ENCODE peak calls at places on chromosomes 11 and 22, in four cellular contexts. K is HCT116, V is left ventricle myocardium inferior, M is RWPE1. L is an unnamed sample.
A peak's percentile ranks its signal among the peaks of the same experiment; 100 is the strongest.

GRCh38 chr11:128208329-128209220 is 378.8 kb downstream of the ETS1 start:
- DNase-seq in M (peak; percentile 77), K (peak; percentile 57), V (no peak), L (peak; percentile 72)

GRCh38 chr11:67247946-67248550 is 18.2 kb upstream of the GRK2 start:
- DNase-seq in M (no peak), K (no peak), V (no peak), L (no peak)

GRCh38 chr11:78432058-78432515 is 14.5 kb upstream of the GAB2 start:
- DNase-seq in K (no peak), V (no peak), M (no peak), L (no peak)

GRCh38 chr11:130002352-130002845 is at the start of gene PRDM10:
- DNase-seq in M (peak; percentile 97), K (peak; percentile 84), V (peak; percentile 93), L (peak; percentile 79)

GRCh38 chr11:73308003-73308962 is at the start of gene ARHGEF17:
- DNase-seq in M (peak; percentile 72), K (peak; percentile 34), V (peak; percentile 78), L (no peak)

GRCh38 chr22:22903355-22903777 is 15.8 kb downstream of the IGLL5 start:
- DNase-seq in V (no peak), K (no peak), M (no peak), L (no peak)

GRCh38 chr11:95674669-95675358 is 114.8 kb downstream of the FAM76B start:
- DNase-seq in M (no peak), V (no peak), K (no peak), L (no peak)

GRCh38 chr11:40722179-40722795 is 737.2 kb downstream of the LRRC4C start:
- DNase-seq in M (peak; percentile 26), V (no peak), K (no peak), L (no peak)

GRCh38 chr11:115631609-115632008 is 127.4 kb upstream of the CADM1 start:
- DNase-seq in K (no peak), V (no peak), M (no peak), L (no peak)

GRCh38 chr11:69076129-69076791 is 27.5 kb downstream of the TPCN2 start:
- DNase-seq in K (no peak), M (no peak), V (no peak), L (peak; percentile 3)

GRCh38 chr11:120410622-120411380 is 74.6 kb downstream of the ARHGEF12 start:
- DNase-seq in K (no peak), V (no peak), M (no peak), L (no peak)

GRCh38 chr11:1220941-1221721 is 1.7 kb upstream of the MUC5B start:
- DNase-seq in M (no peak), K (no peak), V (no peak), L (no peak)

GRCh38 chr22:17381237-17381913 is 12.1 kb downstream of the CECR2 start:
- DNase-seq in K (no peak), V (no peak), M (no peak), L (no peak)

GRCh38 chr22:30074994-30075393 is 5.3 kb upstream of the HORMAD2 start:
- DNase-seq in V (no peak), M (no peak), K (no peak), L (no peak)

GRCh38 chr22:43230983-43231723 is 44.2 kb upstream of the TTLL12 start:
- DNase-seq in K (peak; percentile 51), M (peak; percentile 53), V (peak; percentile 34), L (no peak)

GRCh38 chr11:403021-403760 is 9.2 kb downstream of the PKP3 start:
- DNase-seq in V (no peak), M (no peak), K (no peak), L (no peak)

GRCh38 chr11:24131698-24132097 is 365.2 kb upstream of the LUZP2 start:
- DNase-seq in M (no peak), V (no peak), K (no peak), L (no peak)

GRCh38 chr11:65850217-65851082 is 7.5 kb downstream of the CFL1 start:
- DNase-seq in M (no peak), K (no peak), V (no peak), L (no peak)

GRCh38 chr11:108748971-108749370 is 84.1 kb downstream of the DDX10 start:
- DNase-seq in M (no peak), V (no peak), K (no peak), L (no peak)

GRCh38 chr11:11553595-11553994 is 68.2 kb downstream of the GALNT18 start:
- DNase-seq in M (no peak), V (peak; percentile 36), K (no peak), L (no peak)

GRCh38 chr11:19977941-19978340 is 182.3 kb downstream of the DBX1 start:
- DNase-seq in M (no peak), V (no peak), K (no peak), L (no peak)

GRCh38 chr11:19975414-19975990 is 184.8 kb downstream of the DBX1 start:
- DNase-seq in K (no peak), M (no peak), V (no peak), L (no peak)

GRCh38 chr11:19978668-19979518 is 181.4 kb downstream of the DBX1 start:
- DNase-seq in V (no peak), K (peak; percentile 65), M (peak; percentile 79), L (peak; percentile 65)

GRCh38 chr11:19974886-19975285 is 185.4 kb downstream of the DBX1 start:
- DNase-seq in K (no peak), M (no peak), V (no peak), L (no peak)

GRCh38 chr11:19976281-19976941 is 183.9 kb downstream of the DBX1 start:
- DNase-seq in K (no peak), V (no peak), M (no peak), L (no peak)
- H3K27ac ChIP-seq in K (no peak overlapping the region), V (no peak overlapping the region), M (no peak overlapping the region), L (no peak overlapping the region)

DNA sequence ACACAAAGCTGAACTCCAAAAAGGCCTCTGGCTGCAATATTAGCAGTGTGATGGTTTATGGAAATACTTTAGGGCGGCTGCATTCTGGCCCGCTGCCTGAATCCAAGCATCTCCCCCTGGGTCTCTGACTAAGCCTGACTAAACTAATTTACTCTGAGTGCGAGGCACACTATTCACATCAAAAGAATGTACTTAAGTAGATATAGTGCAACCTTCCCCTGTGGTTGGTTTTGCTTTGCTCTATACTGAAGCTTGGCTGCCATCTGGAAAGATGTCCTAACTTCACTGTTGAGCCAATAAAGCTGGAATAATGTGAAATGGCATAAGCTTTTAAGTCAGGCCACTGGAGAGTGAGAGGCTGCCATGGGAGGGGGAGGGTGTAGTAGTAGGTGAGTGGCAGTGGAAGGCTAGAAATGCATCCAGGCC is 321.6 kb downstream of the AASDHPPT start:
- DNase-seq in V (no peak), M (peak; percentile 96), K (peak; percentile 36), L (peak; percentile 98)
- H3K27ac ChIP-seq in V (no peak overlapping the region), M (peak overlapping the region; percentile 93), K (no peak overlapping the region), L (peak overlapping the region; percentile 90)

DNA sequence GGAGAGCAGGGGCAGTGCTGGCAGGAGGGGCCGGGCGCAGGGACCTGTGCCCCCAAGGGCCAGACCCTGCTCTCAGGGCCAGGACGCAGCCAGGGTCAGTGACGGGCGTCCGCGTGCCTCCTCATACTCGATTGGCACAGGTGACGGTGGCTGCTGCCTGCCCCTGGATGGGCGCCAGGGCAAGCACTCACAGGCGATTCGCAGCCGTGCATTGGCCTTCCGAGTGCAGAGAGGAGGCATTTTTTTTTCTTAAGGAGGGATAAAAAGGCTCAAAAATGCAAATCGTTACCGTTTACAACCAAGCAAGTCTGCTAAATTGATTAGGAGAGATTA is 42.8 kb downstream of the MACROD1 start:
- DNase-seq in V (peak; percentile 69), K (no peak), M (no peak), L (no peak)
- H3K27ac ChIP-seq in V (no peak overlapping the region), K (no peak overlapping the region), M (peak overlapping the region; percentile 88), L (no peak overlapping the region)

DNA sequence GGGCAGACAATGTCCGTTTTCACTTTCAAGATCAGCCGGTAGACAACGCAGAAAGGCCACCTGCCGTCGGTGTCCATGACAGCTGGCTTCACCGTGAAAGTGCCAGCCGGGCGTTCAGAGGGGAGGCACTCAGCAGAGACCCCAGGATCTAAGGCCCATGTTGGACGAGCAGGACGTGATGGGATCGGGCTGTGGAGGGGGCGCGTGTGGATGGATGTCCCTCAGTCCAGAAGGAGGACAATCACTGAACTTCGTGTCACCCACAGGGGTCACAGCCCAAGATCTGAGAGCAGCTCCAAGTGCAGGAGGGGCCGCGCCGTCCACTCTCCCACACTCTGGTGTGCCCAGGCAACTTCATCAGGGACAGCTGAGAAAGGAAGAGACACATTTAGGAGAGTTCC is 164.4 kb downstream of the BRD1 start:
- DNase-seq in M (no peak), K (no peak), V (no peak), L (no peak)
- H3K27ac ChIP-seq in M (no peak overlapping the region), K (no peak overlapping the region), V (no peak overlapping the region), L (no peak overlapping the region)

GRCh38 chr11:62804310-62805043 is 763 bp downstream of the NXF1 start:
- DNase-seq in M (no peak), K (no peak), V (no peak), L (no peak)

GRCh38 chr11:62801071-62801470 is 4.2 kb downstream of the NXF1 start:
- DNase-seq in M (no peak), V (no peak), K (no peak), L (no peak)

GRCh38 chr11:62805991-62806441 is 776 bp upstream of the NXF1 start:
- DNase-seq in M (no peak), V (no peak), K (no peak), L (no peak)

GRCh38 chr11:62806611-62807121 is 1.4 kb upstream of the NXF1 start:
- DNase-seq in M (no peak), K (no peak), V (no peak), L (no peak)

DNA sequence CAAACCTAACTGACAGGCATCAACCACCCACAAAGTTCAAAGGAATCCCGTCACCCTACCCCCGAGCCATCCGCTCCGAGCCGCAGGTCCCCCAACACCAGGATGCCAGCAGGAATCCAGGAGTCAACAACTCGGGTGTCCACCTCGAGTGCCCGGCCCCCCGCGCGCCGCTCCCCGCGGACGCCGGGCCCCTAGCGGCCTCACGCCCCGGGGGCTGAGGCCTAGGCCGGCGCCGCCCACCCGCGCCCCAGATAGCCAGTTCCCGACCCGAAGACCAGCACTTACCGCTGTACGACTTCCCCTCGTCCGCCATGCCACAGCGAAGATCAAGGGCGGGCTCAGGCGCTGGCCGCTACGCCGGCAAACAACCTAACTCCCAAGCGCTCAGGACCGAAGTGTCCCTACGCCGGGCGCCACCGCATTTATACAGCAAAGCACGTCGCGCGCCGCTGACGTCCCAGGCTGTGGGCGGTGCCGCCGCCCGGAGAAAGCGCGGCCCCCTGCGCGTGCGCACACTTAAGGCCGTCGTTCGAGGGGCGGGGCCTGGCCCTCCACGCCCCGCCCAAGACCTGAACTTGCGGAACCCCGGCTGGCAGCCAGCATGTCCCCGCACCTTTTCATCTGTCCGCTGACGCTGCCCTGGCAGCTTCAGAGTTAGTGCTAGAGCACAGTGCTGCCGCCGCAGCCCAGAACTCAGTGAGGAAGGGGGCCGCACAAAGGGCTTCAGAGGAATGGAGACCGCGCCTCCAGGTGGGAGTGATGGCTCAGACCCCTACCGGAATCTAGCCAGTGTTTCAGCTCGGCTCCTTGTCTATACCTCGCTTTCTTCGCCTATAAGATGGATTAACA is at the start of gene NXF1:
- DNase-seq in K (peak; percentile 90), V (peak; percentile 95), M (peak; percentile 97), L (peak; percentile 87)
- H3K27ac ChIP-seq in K (peak within 1 kb of the TSS; percentile 85), V (peak within 1 kb of the TSS; percentile 91), M (peak within 1 kb of the TSS; percentile 82), L (peak within 1 kb of the TSS; percentile 81)

GRCh38 chr22:48319321-48320047 is 1508.2 kb downstream of the BRD1 start:
- DNase-seq in K (no peak), V (no peak), M (no peak), L (no peak)
- H3K27ac ChIP-seq in K (no peak overlapping the region), V (no peak overlapping the region), M (no peak overlapping the region), L (no peak overlapping the region)